ENCODE peak calls at places on chromosomes 2 and 18, in nine cellular contexts. B is lung microvascular endothelial cell; E is CD4-positive, alpha-beta T cell; U is substantia nigra; V is ascending aorta; Y is CD8-positive, alpha-beta memory T cell; P is stimulated activated naive CD4-positive, alpha-beta T cell treated with Interleukin-2 at 50 U/mL for 16 hours; D is left ventricle myocardium inferior; F is stimulated activated CD4-positive, alpha-beta T cell treated with anti-CD3 and anti-CD28 coated beads, TNF-alpha, amount 100 ng/mL, for 4 hours. L is an unnamed sample.
A peak's percentile ranks its signal among the peaks of the same experiment; 100 is the strongest.

GRCh38 chr2:239719791-239720410 is 305.2 kb downstream of the NDUFA10 start:
- DNase-seq in E (no peak), U (no peak), F (no peak), Y (no peak), P (no peak), B (no peak), D (no peak), V (peak; percentile 50), L (no peak)

GRCh38 chr2:177529166-177529565 is 136.6 kb downstream of the AGPS start:
- DNase-seq in D (no peak), V (no peak), B (no peak), Y (no peak), E (no peak), U (no peak), P (no peak), F (no peak), L (no peak)

GRCh38 chr18:71028285-71028762 is 739.5 kb downstream of the SOCS6 start:
- DNase-seq in P (no peak), E (no peak), Y (no peak), D (no peak), B (no peak), U (no peak), F (no peak), V (no peak), L (no peak)

GRCh38 chr2:138294451-138294850 is 207.1 kb upstream of the SPOPL start:
- DNase-seq in E (no peak), D (no peak), F (no peak), Y (no peak), B (peak; percentile 16), P (no peak), V (no peak), U (no peak), L (no peak)

GRCh38 chr2:15930589-15931513 is 9.5 kb upstream of the MYCN start:
- DNase-seq in D (no peak), U (no peak), V (no peak), Y (no peak), F (no peak), P (no peak), E (no peak), B (no peak), L (no peak)

GRCh38 chr2:236338495-236339184 is 74.4 kb upstream of the ASB18 start:
- DNase-seq in F (no peak), E (no peak), B (peak; percentile 19), D (no peak), V (no peak), U (no peak), P (no peak), Y (no peak), L (peak; percentile 51)

GRCh38 chr2:159640176-159640575 is 23.8 kb upstream of the BAZ2B start:
- DNase-seq in Y (no peak), V (no peak), B (no peak), E (no peak), D (no peak), P (no peak), F (no peak), U (no peak), L (no peak)

GRCh38 chr2:230913406-230913805 is 11.6 kb downstream of the GPR55 start:
- DNase-seq in F (no peak), B (no peak), E (no peak), Y (peak; percentile 56), D (no peak), V (peak; percentile 61), U (no peak), P (no peak), L (no peak)

GRCh38 chr2:122737429-122738077 is 982.1 kb downstream of the TSN start:
- DNase-seq in F (no peak), D (no peak), V (no peak), E (no peak), P (no peak), Y (no peak), B (no peak), U (no peak), L (no peak)

GRCh38 chr2:130768191-130768855 is 13.0 kb downstream of the AMER3 start:
- DNase-seq in F (no peak), E (no peak), D (no peak), U (no peak), Y (no peak), V (peak; percentile 45), B (no peak), P (no peak), L (no peak)

GRCh38 chr2:15456343-15456742 is 104.8 kb downstream of the NBAS start:
- DNase-seq in D (no peak), V (no peak), B (no peak), P (no peak), E (no peak), U (no peak), Y (no peak), F (no peak), L (no peak)

GRCh38 chr2:234724850-234725249 is 227.0 kb upstream of the SH3BP4 start:
- DNase-seq in U (no peak), D (no peak), B (no peak), F (no peak), Y (no peak), P (no peak), E (no peak), V (no peak), L (no peak)

GRCh38 chr18:12768622-12769021 is 65.8 kb downstream of the PSMG2 start:
- DNase-seq in B (no peak), D (no peak), U (no peak), P (no peak), F (no peak), E (no peak), V (no peak), Y (no peak), L (no peak)

GRCh38 chr2:20607446-20607845 is 43.5 kb downstream of the HS1BP3 start:
- DNase-seq in Y (no peak), E (no peak), B (no peak), D (no peak), U (no peak), P (no peak), V (peak; percentile 18), F (no peak), L (no peak)

GRCh38 chr2:3319745-3320566 is 57.7 kb downstream of the EIPR1 start:
- DNase-seq in P (no peak), V (no peak), U (no peak), Y (no peak), D (no peak), E (no peak), B (no peak), F (no peak), L (no peak)

GRCh38 chr18:9787126-9787525 is 79.0 kb downstream of the RAB31 start:
- DNase-seq in V (no peak), E (no peak), P (no peak), D (no peak), U (no peak), Y (no peak), F (no peak), B (no peak), L (no peak)

GRCh38 chr2:121755237-121756111 is at the start of gene TSN:
- DNase-seq in Y (peak; percentile 98), F (peak; percentile 95), B (peak; percentile 98), P (peak; percentile 96), D (peak; percentile 98), U (peak; percentile 97), E (peak; percentile 97), V (peak; percentile 98), L (peak; percentile 98)

GRCh38 chr18:2857491-2858063 is 10.8 kb downstream of the EMILIN2 start:
- DNase-seq in D (peak; percentile 85), U (no peak), B (peak; percentile 4), P (no peak), V (peak; percentile 94), F (no peak), E (no peak), Y (no peak), L (peak; percentile 85)

GRCh38 chr2:238573065-238573778 is 146.5 kb downstream of the ASB1 start:
- DNase-seq in B (peak; percentile 10), F (no peak), Y (no peak), D (no peak), P (no peak), E (no peak), U (no peak), V (no peak), L (no peak)

GRCh38 chr2:63122921-63123320 is 72.3 kb downstream of the OTX1 start:
- DNase-seq in D (no peak), V (no peak), Y (no peak), F (no peak), U (no peak), B (no peak), E (no peak), P (no peak), L (no peak)

GRCh38 chr2:45190481-45190880 is 181.2 kb upstream of the SIX2 start:
- DNase-seq in P (no peak), E (no peak), Y (no peak), F (no peak), D (no peak), U (no peak), V (no peak), B (peak; percentile 9), L (no peak)

GRCh38 chr2:157856157-157856455 is 20.0 kb downstream of the ACVR1 start:
- DNase-seq in E (no peak), P (no peak), D (no peak), U (no peak), F (no peak), V (no peak), Y (no peak), B (no peak), L (no peak)

GRCh38 chr2:20624156-20624883 is 26.6 kb downstream of the HS1BP3 start:
- DNase-seq in U (no peak), V (peak; percentile 62), E (no peak), D (peak; percentile 12), B (no peak), P (no peak), F (no peak), Y (peak; percentile 38), L (peak; percentile 19)

GRCh38 chr2:134670955-134671354 is 47.8 kb downstream of the TMEM163 start:
- DNase-seq in P (no peak), V (no peak), E (no peak), B (no peak), F (no peak), U (no peak), Y (no peak), D (peak; percentile 40), L (peak; percentile 67)

GRCh38 chr2:180614776-180615175 is 365.6 kb upstream of the UBE2E3 start:
- DNase-seq in V (no peak), E (no peak), F (no peak), Y (no peak), D (no peak), U (no peak), B (no peak), P (no peak), L (no peak)

GRCh38 chr2:20624884-20625485 is 25.9 kb downstream of the HS1BP3 start:
- DNase-seq in P (no peak), D (peak; percentile 13), V (peak; percentile 60), B (no peak), U (no peak), Y (peak; percentile 36), E (no peak), F (no peak), L (peak; percentile 17)

GRCh38 chr2:207143474-207144190 is 22.1 kb downstream of the KLF7 start:
- DNase-seq in F (peak; percentile 9), U (peak; percentile 52), E (peak; percentile 66), Y (peak; percentile 45), B (peak; percentile 88), P (peak; percentile 28), V (peak; percentile 91), D (peak; percentile 83), L (peak; percentile 79)

GRCh38 chr2:3462493-3463104 is 56.7 kb downstream of the ADI1 start:
- DNase-seq in V (peak; percentile 54), E (no peak), Y (peak; percentile 32), F (no peak), B (no peak), D (no peak), P (no peak), U (no peak), L (no peak)

GRCh38 chr2:239232195-239232578 is 168.6 kb downstream of the HDAC4 start:
- DNase-seq in E (no peak), D (no peak), V (peak; percentile 27), P (no peak), F (no peak), Y (no peak), U (no peak), B (no peak), L (no peak)

GRCh38 chr2:233142355-233142897 is 82.3 kb downstream of the INPP5D start:
- DNase-seq in F (no peak), D (no peak), U (no peak), P (peak; percentile 26), V (no peak), E (no peak), B (no peak), Y (no peak), L (no peak)

GRCh38 chr2:97806738-97807618 is 93.6 kb downstream of the ZAP70 start:
- DNase-seq in Y (peak; percentile 83), P (peak; percentile 71), U (peak; percentile 83), B (peak; percentile 77), F (peak; percentile 57), E (peak; percentile 68), D (peak; percentile 81), V (peak; percentile 89), L (peak; percentile 85)

L was measured in left cardiac atrium.